ENCODE peak calls at places on chromosomes 6 and 20, in four cellular contexts. One of them, this sample, is unnamed.

GRCh38 chr20:40563296-40563950 is 125.6 kb downstream of the MAFB start:
- DNase-seq in A549: peak; percentile 64
- DNase-seq in IMR-90: no peak
- DNase-seq in left lung: peak; percentile 91
- DNase-seq in this sample: peak; percentile 6

GRCh38 chr20:57803718-57804005 is 93.8 kb upstream of the PMEPA1 start:
- DNase-seq in left lung: no peak
- DNase-seq in IMR-90: no peak
- DNase-seq in A549: no peak
- DNase-seq in this sample: no peak

GRCh38 chr6:153131037-153131981 is at the start of gene RGS17:
- DNase-seq in A549: peak; percentile 70
- DNase-seq in left lung: peak; percentile 82
- DNase-seq in IMR-90: peak; percentile 73
- DNase-seq in this sample: no peak

GRCh38 chr6:45614488-45615285 is 237.0 kb upstream of the SUPT3H start:
- DNase-seq in left lung: no peak
- DNase-seq in A549: no peak
- DNase-seq in IMR-90: peak; percentile 38
- DNase-seq in this sample: no peak

GRCh38 chr6:170137176-170137891 is 153.5 kb downstream of the DLL1 start:
- DNase-seq in A549: no peak
- DNase-seq in IMR-90: no peak
- DNase-seq in left lung: no peak
- DNase-seq in this sample: no peak

GRCh38 chr20:57991211-57991841 is 237.1 kb downstream of the ANKRD60 start:
- DNase-seq in IMR-90: no peak
- DNase-seq in left lung: no peak
- DNase-seq in A549: peak; percentile 61
- DNase-seq in this sample: no peak

GRCh38 chr20:13142143-13142542 is 78.9 kb upstream of the ISM1 start:
- DNase-seq in A549: no peak
- DNase-seq in IMR-90: no peak
- DNase-seq in left lung: no peak
- DNase-seq in this sample: no peak

GRCh38 chr6:20365456-20365855 is 36.2 kb upstream of the E2F3 start:
- DNase-seq in IMR-90: no peak
- DNase-seq in left lung: no peak
- DNase-seq in A549: no peak
- DNase-seq in this sample: no peak

GRCh38 chr6:63706630-63707029 is 71.0 kb downstream of the PHF3 start:
- DNase-seq in IMR-90: no peak
- DNase-seq in left lung: no peak
- DNase-seq in A549: no peak
- DNase-seq in this sample: no peak

GRCh38 chr6:145731432-145731831 is 3.9 kb downstream of the EPM2A start:
- DNase-seq in IMR-90: no peak
- DNase-seq in A549: no peak
- DNase-seq in left lung: no peak
- DNase-seq in this sample: no peak

GRCh38 chr6:19319005-19319404 is 518.2 kb upstream of the ID4 start:
- DNase-seq in A549: no peak
- DNase-seq in left lung: no peak
- DNase-seq in IMR-90: no peak
- DNase-seq in this sample: no peak

GRCh38 chr6:31178143-31179041 is 7.9 kb upstream of the POU5F1 start:
- DNase-seq in A549: no peak
- DNase-seq in left lung: no peak
- DNase-seq in IMR-90: no peak
- DNase-seq in this sample: no peak

GRCh38 chr6:152218887-152219286 is 411.4 kb downstream of the ESR1 start:
- DNase-seq in A549: no peak
- DNase-seq in left lung: no peak
- DNase-seq in IMR-90: no peak
- DNase-seq in this sample: no peak

GRCh38 chr20:35901678-35902544 is 52.4 kb downstream of the SCAND1 start:
- DNase-seq in IMR-90: peak; percentile 97
- DNase-seq in left lung: no peak
- DNase-seq in A549: peak; percentile 76
- DNase-seq in this sample: no peak

GRCh38 chr20:14986656-14987055 is 649.2 kb upstream of the FLRT3 start:
- DNase-seq in A549: no peak
- DNase-seq in IMR-90: no peak
- DNase-seq in left lung: no peak
- DNase-seq in this sample: no peak

GRCh38 chr20:12466915-12467314 is 541.9 kb upstream of the SPTLC3 start:
- DNase-seq in IMR-90: no peak
- DNase-seq in A549: no peak
- DNase-seq in left lung: no peak
- DNase-seq in this sample: no peak

GRCh38 chr6:63440057-63440456 is 120.3 kb upstream of the LGSN start:
- DNase-seq in IMR-90: no peak
- DNase-seq in left lung: no peak
- DNase-seq in A549: peak; percentile 70
- DNase-seq in this sample: no peak

DNA sequence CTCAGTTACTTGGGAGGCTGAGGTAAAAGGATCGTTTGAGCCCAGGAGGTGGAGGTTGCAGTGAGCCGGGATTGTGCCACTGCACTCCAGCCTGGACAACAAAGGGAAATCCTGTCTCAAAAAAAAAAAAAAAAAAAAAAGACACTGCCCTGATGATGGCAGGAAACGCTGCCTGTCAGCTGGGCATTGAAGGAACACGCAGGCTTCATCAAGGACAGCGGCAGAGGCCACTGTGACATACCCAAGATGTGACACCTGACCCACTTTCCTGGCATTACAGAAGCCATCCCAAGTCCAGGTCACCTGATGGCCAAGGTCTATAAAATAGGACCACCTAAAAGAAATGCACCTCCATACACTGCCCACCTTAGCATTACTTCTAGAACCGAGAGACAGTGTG is 75.9 kb downstream of the RIPOR3 start:
- DNase-seq in IMR-90: no peak
- DNase-seq in left lung: no peak
- DNase-seq in A549: no peak
- DNase-seq in this sample: no peak
- H3K27ac ChIP-seq in IMR-90: no peak overlapping the region
- H3K27ac ChIP-seq in left lung: no peak overlapping the region
- H3K27ac ChIP-seq in A549: no peak overlapping the region
- H3K27ac ChIP-seq in this sample: no peak overlapping the region

DNA sequence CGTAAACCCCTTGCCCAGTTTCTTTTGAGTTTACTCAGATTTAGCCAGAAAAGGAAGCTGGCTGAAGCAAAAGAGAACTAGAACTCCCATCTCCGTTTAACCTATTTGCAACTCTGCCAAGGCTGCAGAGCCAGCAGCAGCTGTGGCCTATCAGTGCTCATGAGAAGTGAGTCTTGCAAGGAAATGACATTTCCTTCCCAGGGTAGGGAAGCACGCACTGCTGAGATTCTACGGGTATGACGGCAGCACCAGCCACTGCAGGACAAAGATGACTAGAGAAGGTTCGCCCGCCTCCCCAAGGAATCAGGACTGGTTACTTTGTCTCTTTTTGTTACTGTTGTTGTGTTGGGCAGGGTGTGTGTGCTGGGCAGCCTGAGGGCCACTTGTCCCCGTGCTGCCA is 47.6 kb downstream of the PPP1R3G start:
- DNase-seq in IMR-90: peak; percentile 98
- DNase-seq in left lung: no peak
- DNase-seq in A549: no peak
- DNase-seq in this sample: no peak
- H3K27ac ChIP-seq in IMR-90: peak overlapping the region; percentile 85
- H3K27ac ChIP-seq in left lung: peak overlapping the region; percentile 50
- H3K27ac ChIP-seq in A549: no peak overlapping the region
- H3K27ac ChIP-seq in this sample: peak overlapping the region; percentile 47

GRCh38 chr20:10538768-10539167 is 103.7 kb downstream of the SLX4IP start:
- DNase-seq in A549: no peak
- DNase-seq in IMR-90: no peak
- DNase-seq in left lung: no peak
- DNase-seq in this sample: no peak

GRCh38 chr20:10537850-10538480 is 102.9 kb downstream of the SLX4IP start:
- DNase-seq in left lung: no peak
- DNase-seq in A549: no peak
- DNase-seq in IMR-90: peak; percentile 73
- DNase-seq in this sample: no peak

GRCh38 chr20:10541668-10542411 is 106.7 kb downstream of the SLX4IP start:
- DNase-seq in IMR-90: no peak
- DNase-seq in A549: peak; percentile 67
- DNase-seq in left lung: no peak
- DNase-seq in this sample: no peak

GRCh38 chr20:10539818-10540553 is 104.9 kb downstream of the SLX4IP start:
- DNase-seq in left lung: no peak
- DNase-seq in IMR-90: no peak
- DNase-seq in A549: peak; percentile 23
- DNase-seq in this sample: no peak

DNA sequence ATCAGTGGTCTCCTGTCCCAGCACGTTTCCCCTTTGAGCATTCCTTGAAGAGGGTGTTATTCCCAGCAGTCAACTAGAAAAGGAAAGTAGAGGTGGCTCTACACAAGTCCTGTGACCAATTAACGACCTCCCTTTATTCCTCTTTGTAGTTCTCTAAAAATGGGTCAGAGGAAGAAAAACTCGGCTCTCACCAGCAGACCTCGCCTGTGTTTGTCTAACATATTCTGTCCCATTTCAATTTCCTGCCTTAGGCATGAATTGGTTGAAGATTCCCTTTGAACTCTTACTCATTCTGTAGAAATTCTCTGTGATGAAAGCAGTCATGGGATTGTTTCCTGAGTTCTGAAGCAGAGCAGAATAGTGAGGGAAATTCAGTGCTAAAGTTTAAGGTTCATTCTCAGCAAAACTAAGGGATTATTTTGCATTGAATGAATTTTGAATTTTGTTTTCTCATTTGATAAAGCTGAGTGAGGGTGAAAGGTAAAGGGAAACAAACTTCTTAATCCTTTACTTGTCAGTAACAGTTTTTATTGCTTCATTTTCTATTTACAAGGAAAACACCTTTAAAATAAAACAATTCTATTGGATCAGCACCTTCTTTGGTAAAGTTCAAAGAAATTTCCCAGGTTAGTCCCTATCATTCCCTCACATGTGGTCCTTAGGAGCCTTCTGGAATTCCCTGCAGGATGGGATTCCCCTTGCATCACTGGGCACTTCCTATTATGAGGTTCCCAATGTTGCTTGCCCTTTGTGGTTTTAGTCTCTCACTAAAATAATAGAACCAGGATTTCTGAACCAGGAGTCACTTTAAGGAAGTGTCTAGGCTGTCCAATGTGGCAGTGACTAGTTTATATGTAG is 105.8 kb downstream of the SLX4IP start:
- DNase-seq in IMR-90: peak; percentile 94
- DNase-seq in left lung: no peak
- DNase-seq in A549: peak; percentile 86
- DNase-seq in this sample: no peak
- H3K27ac ChIP-seq in IMR-90: peak overlapping the region; percentile 51
- H3K27ac ChIP-seq in left lung: peak overlapping the region; percentile 59
- H3K27ac ChIP-seq in A549: peak overlapping the region; percentile 92
- H3K27ac ChIP-seq in this sample: peak overlapping the region; percentile 25

GRCh38 chr6:9481292-9482029 is 933.4 kb downstream of the TFAP2A start:
- DNase-seq in left lung: no peak
- DNase-seq in A549: peak; percentile 7
- DNase-seq in IMR-90: peak; percentile 79
- DNase-seq in this sample: no peak
- H3K27ac ChIP-seq in left lung: no peak overlapping the region
- H3K27ac ChIP-seq in A549: peak overlapping the region; percentile 56
- H3K27ac ChIP-seq in IMR-90: no peak overlapping the region
- H3K27ac ChIP-seq in this sample: no peak overlapping the region

GRCh38 chr6:33162471-33162870 is 29.8 kb downstream of the COL11A2 start:
- DNase-seq in left lung: no peak
- DNase-seq in IMR-90: no peak
- DNase-seq in A549: no peak
- DNase-seq in this sample: no peak

GRCh38 chr6:33160096-33160495 is 32.2 kb downstream of the COL11A2 start:
- DNase-seq in IMR-90: no peak
- DNase-seq in A549: no peak
- DNase-seq in left lung: no peak
- DNase-seq in this sample: no peak

GRCh38 chr6:33160728-33161323 is 31.4 kb downstream of the COL11A2 start:
- DNase-seq in left lung: no peak
- DNase-seq in A549: peak; percentile 45
- DNase-seq in IMR-90: peak; percentile 84
- DNase-seq in this sample: no peak

GRCh38 chr6:33163540-33163939 is 28.7 kb downstream of the COL11A2 start:
- DNase-seq in A549: no peak
- DNase-seq in IMR-90: no peak
- DNase-seq in left lung: no peak
- DNase-seq in this sample: no peak

GRCh38 chr6:33161354-33162320 is 30.6 kb downstream of the COL11A2 start:
- DNase-seq in A549: peak; percentile 37
- DNase-seq in left lung: peak; percentile 98
- DNase-seq in IMR-90: peak; percentile 28
- DNase-seq in this sample: no peak
- H3K27ac ChIP-seq in A549: peak overlapping the region; percentile 91
- H3K27ac ChIP-seq in left lung: peak overlapping the region; percentile 3
- H3K27ac ChIP-seq in IMR-90: peak overlapping the region; percentile 54
- H3K27ac ChIP-seq in this sample: peak overlapping the region; percentile 77